ENCODE peak calls at places on chromosome 21, in six cellular contexts. L, B, G, X, Y and W are unnamed samples.

GRCh38 chr21:33383056-33383888 is 19.9 kb upstream of the IFNGR2 start:
- DNase-seq in L (peak), B (peak), G (peak), X (peak), Y (no peak), W (no peak)

GRCh38 chr21:45470087-45470515 is 65.1 kb downstream of the COL18A1 start:
- DNase-seq in L (no peak), B (no peak), G (no peak), X (no peak), Y (no peak), W (no peak)

GRCh38 chr21:45893166-45894106 is 88.1 kb upstream of the COL6A1 start:
- DNase-seq in L (no peak), B (no peak), G (no peak), X (no peak), Y (no peak), W (no peak)

GRCh38 chr21:45111703-45112102 is 37.3 kb downstream of the ADARB1 start:
- DNase-seq in L (no peak), B (no peak), G (no peak), X (no peak), Y (no peak), W (no peak)

GRCh38 chr21:16304189-16304588 is 574.4 kb downstream of the USP25 start:
- DNase-seq in L (no peak), B (no peak), G (no peak), X (no peak), Y (no peak), W (no peak)

GRCh38 chr21:33418686-33419085 is 15.5 kb downstream of the IFNGR2 start:
- DNase-seq in L (no peak), B (no peak), G (no peak), X (no peak), Y (no peak), W (no peak)

GRCh38 chr21:45104560-45104959 is 30.2 kb downstream of the ADARB1 start:
- DNase-seq in L (no peak), B (no peak), G (no peak), X (no peak), Y (no peak), W (no peak)

GRCh38 chr21:37552496-37553399 is 186.2 kb downstream of the DYRK1A start:
- DNase-seq in L (no peak), B (no peak), G (no peak), X (no peak), Y (no peak), W (no peak)

GRCh38 chr21:45421071-45421845 is 16.3 kb downstream of the COL18A1 start:
- DNase-seq in L (no peak), B (no peak), G (no peak), X (no peak), Y (no peak), W (no peak)

DNA sequence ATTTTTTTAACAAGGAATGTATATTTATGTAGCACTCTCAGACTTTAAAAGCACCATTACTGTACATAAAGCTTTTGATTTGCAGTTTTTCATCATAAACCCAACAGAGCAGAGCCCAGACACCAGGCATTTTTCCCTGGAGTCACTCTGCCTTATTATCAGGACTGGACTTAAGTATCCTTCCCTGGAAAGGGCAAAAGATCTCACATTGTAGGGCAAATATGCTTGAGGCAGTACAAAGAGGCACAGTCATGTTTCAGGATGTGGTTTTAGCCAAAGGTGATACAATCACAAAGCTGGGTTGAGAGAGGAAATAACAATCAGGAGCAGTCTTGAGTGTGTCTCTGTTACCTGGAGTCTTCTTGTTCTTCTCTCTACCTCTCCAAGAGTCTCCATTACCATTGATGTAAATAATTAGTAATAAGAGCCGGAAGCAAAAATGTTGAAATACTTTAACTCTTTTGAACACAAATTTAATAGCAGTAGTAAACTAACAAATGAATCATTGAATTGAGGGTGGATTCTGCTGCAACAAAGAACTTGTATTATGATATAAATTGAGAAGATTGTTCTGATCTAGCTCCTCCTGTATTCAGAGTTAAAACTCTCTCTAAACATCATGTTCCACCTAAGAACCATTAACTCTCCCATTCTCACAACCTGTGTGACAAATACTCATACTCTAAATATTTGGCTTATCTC is 160.5 kb downstream of the LTN1 start:
- DNase-seq in L (no peak), B (peak), G (no peak), X (no peak), Y (no peak), W (no peak)
- TF ChIP-seq POLR2AphosphoS5 in L (no peak), B (no peak), G (no peak), X (no peak), Y (no peak), W (no peak)

DNA sequence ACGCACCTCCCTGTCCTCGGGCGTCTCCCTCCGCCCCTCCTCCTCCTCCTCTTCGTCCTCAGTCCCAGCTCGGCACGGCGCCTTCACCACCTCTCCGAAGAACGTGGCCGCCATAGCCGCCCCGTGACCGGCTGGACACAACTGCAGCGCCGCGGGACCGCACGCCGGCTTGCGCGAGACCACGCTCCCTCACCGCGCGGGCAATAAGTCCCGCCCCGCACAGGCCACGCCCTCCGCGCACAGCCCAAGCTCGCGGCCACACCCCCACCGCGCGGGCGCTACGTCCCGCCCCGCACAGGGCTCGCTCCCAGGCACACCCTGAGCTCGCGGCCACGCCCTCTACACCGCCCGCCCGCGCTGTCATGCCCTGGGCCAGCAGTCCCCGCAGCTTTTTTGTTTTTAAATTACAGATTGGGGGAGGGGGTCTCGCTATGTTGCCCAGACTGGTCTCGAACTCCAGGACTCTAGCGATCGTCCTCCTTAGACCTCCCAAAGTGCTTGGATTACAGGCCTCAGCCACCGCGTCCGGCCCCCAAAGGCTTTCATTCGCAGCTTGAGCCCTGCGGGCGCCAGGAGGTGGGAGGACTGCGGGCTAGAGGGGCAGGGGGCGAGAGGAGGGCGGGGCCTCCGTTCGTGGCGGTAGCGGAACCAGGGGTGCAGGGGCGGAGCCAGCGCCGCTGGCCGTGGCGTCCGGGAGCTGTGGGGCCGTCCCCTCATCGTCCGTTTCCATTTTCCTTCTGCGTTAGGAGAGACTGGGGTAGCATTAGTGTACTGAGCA is at the start of gene PSMG1:
- DNase-seq in L (peak), B (peak), G (peak), X (peak), Y (peak), W (peak)
- TF ChIP-seq POLR2A in L (peak), B (peak), G (peak), X (peak), Y (peak), W (peak)

DNA sequence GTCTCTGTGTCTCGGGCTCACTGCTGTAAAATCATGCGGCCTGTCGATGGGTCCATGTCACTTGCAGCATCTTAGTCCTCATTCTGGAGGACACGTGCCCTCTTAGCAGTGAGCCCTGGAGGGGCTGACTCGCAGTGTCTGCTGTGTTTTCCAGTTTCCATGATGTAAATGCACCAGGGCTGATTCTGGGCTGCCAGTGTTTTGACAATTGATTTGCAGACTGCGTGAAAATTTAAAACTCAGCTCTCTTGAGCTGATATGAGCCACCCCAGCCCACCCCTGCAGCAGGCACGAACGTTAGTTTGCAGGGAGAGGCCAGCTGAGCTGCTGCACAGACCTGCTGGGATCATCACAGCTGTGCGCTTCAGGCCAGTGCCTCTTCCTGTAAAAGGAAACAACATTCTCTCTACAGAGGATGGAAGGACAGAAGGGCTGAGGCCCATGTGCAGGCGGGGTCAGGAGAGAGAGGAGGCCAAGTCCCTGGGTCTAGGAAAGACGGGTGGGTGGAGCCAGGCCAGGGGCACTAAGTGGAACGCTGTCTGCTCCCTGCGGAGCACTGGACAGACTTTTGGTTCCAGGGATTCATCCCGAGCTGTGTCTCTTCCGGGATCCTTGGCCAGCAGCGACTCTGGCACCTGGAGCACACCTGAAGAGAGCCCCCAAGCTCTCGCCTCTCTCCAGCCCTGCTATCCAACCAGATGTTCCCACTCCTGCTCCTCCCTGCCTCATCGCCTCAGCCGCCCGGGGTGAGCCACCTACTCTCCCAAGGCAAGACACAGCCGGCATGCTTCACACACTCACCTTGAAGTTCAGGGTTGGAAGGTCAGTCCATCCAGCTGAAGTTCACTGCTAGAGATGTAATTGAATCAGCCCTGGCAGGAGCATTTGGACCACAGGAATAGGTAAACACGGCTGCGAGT is 42.5 kb downstream of the RSPH1 start:
- DNase-seq in L (no peak), B (no peak), G (no peak), X (no peak), Y (no peak), W (no peak)
- TF ChIP-seq TAF1 in L (no peak), B (no peak), G (no peak), X (no peak), Y (no peak), W (no peak)

DNA sequence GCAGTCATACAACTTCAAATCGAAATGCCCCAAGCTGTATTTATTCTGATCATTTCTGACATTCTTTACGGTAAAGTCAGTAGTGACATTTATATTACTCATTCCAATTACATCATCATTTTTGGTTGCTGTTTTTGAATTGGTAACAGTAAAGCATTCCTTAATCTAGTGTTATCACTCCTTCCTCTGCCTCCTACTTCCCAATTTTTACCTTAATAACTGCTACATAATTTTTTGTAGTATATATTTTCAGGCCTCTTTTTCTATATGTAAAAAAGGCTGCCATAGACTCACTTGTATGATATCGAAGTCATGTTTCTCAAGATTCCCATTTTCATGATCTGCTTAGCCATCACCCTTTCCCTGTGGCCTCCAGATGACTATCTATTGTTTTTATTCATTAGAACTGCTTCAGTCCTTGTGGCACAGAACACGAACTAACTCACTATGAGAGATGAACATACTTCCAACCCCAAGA is 167.2 kb downstream of the RUNX1 start:
- DNase-seq in L (no peak), B (no peak), G (no peak), X (no peak), Y (no peak), W (no peak)
- TF ChIP-seq POLR2AphosphoS5 in L (no peak), B (no peak), G (no peak), X (no peak), Y (no peak), W (no peak)

GRCh38 chr21:32256873-32257620 is 21.8 kb downstream of the MIS18A start:
- DNase-seq in L (no peak), B (no peak), G (no peak), X (no peak), Y (no peak), W (no peak)

GRCh38 chr21:32261929-32262328 is 16.9 kb downstream of the MIS18A start:
- DNase-seq in L (no peak), B (no peak), G (no peak), X (no peak), Y (no peak), W (no peak)

GRCh38 chr21:32256226-32256625 is 22.6 kb downstream of the MIS18A start:
- DNase-seq in L (no peak), B (no peak), G (no peak), X (no peak), Y (no peak), W (no peak)

GRCh38 chr21:32260130-32260529 is 18.7 kb downstream of the MIS18A start:
- DNase-seq in L (no peak), B (no peak), G (no peak), X (no peak), Y (no peak), W (no peak)

DNA sequence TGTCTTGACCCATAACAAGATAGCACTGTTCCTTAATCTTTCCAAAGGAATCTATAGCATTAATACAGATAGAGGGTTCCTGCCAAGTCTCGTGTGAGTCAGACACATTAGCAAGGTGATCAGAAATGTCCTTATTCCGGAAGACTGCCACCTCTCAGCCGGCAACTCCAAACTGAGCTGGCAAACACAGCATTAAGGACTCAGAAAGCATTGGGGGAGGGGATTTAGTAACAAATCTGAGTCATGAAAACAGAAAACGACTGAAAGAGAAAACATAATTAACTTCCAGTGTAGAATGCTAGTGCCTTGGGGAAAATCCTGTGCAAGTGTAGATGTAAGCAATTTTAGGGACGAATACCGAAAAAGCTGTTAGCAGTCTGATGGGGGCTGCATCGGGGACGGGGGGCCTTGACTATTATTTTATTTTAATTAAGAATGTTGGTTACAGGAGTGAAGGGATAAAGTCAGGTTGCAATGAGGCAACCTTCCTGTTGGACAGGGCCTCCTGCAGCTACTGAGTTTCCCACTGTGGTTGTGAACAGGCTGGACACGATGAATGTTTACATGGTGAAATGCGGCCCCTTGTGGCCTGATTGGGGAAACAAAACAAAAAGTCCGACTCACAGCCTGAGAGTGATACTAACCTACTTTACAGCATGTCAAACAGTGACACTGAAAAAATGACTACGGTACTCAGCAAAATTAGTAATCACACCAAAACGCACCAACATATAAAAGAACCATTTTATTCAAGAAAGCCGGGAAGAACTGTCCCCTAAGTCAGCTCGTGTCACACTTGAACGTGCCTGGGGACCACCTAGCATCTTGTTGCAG is 20.7 kb downstream of the MIS18A start:
- DNase-seq in L (no peak), B (peak), G (peak), X (peak), Y (peak), W (peak)
- TF ChIP-seq POLR2A in L (no peak), B (no peak), G (no peak), X (no peak), Y (no peak), W (no peak)